ENCODE peak calls at places on chromosomes 11 and 22, in five cellular contexts. O is HepG2, V is tibial artery, E is mesenchymal stem cell, J is tibial nerve. A is an unnamed sample.

GRCh38 chr22:26213826-26214225 is 44.6 kb downstream of the SEZ6L start:
- DNase-seq in O (no peak), V (no peak), E (no peak), J (no peak), A (peak; percentile 12)

GRCh38 chr11:108857382-108857781 is 192.5 kb downstream of the DDX10 start:
- DNase-seq in J (no peak), E (no peak), O (no peak), V (no peak), A (no peak)

GRCh38 chr22:33028191-33028700 is 29.9 kb downstream of the SYN3 start:
- DNase-seq in V (no peak), J (no peak), E (no peak), O (no peak), A (no peak)

GRCh38 chr11:94546886-94547285 is 3.2 kb downstream of the FUT4 start:
- DNase-seq in V (no peak), E (no peak), J (no peak), O (no peak), A (no peak)

GRCh38 chr11:34570584-34570983 is 50.3 kb upstream of the EHF start:
- DNase-seq in E (no peak), V (no peak), J (no peak), O (no peak), A (no peak)

GRCh38 chr22:28188480-28188879 is 269.4 kb upstream of the PITPNB start:
- DNase-seq in O (no peak), J (no peak), E (no peak), V (no peak), A (no peak)

GRCh38 chr11:19793356-19793755 is 80.7 kb downstream of the NAV2 start:
- DNase-seq in E (no peak), V (no peak), J (no peak), O (no peak), A (no peak)

GRCh38 chr22:49976439-49977175 is 16.0 kb downstream of the PIM3 start:
- DNase-seq in V (peak; percentile 11), O (no peak), J (no peak), E (no peak), A (no peak)

GRCh38 chr11:104602643-104603042 is 295.6 kb downstream of the CASP12 start:
- DNase-seq in V (no peak), O (no peak), E (no peak), J (no peak), A (no peak)

GRCh38 chr22:35971418-35972119 is 57.1 kb downstream of the RBFOX2 start:
- DNase-seq in V (no peak), O (peak; percentile 58), E (peak; percentile 87), J (no peak), A (no peak)

GRCh38 chr11:11626128-11626527 is 4.3 kb upstream of the GALNT18 start:
- DNase-seq in J (no peak), O (no peak), E (peak; percentile 11), V (no peak), A (no peak)

GRCh38 chr11:75801362-75802021 is 13.5 kb upstream of the UVRAG start:
- DNase-seq in O (no peak), J (no peak), V (peak; percentile 44), E (no peak), A (no peak)

GRCh38 chr11:20397281-20397680 is 9.8 kb downstream of the PRMT3 start:
- DNase-seq in J (no peak), E (peak; percentile 63), V (no peak), O (peak; percentile 35), A (no peak)

GRCh38 chr11:29913352-29913751 is 103.5 kb downstream of the KCNA4 start:
- DNase-seq in V (no peak), O (no peak), E (no peak), J (no peak), A (no peak)

GRCh38 chr11:93694109-93694508 is 32.6 kb downstream of the CEP295 start:
- DNase-seq in O (no peak), E (no peak), V (no peak), J (no peak), A (no peak)

GRCh38 chr11:132983289-132983688 is 549.0 kb downstream of the OPCML start:
- DNase-seq in V (no peak), E (no peak), O (no peak), J (no peak), A (no peak)

GRCh38 chr22:38519453-38520250 is 13.5 kb upstream of the DDX17 start:
- DNase-seq in J (no peak), O (no peak), E (no peak), V (no peak), A (no peak)

GRCh38 chr22:38518620-38519019 is 12.5 kb upstream of the DDX17 start:
- DNase-seq in E (no peak), V (no peak), J (no peak), O (no peak), A (no peak)

GRCh38 chr22:38524434-38524833 is 18.3 kb upstream of the DDX17 start:
- DNase-seq in E (no peak), V (no peak), O (no peak), J (no peak), A (no peak)

DNA sequence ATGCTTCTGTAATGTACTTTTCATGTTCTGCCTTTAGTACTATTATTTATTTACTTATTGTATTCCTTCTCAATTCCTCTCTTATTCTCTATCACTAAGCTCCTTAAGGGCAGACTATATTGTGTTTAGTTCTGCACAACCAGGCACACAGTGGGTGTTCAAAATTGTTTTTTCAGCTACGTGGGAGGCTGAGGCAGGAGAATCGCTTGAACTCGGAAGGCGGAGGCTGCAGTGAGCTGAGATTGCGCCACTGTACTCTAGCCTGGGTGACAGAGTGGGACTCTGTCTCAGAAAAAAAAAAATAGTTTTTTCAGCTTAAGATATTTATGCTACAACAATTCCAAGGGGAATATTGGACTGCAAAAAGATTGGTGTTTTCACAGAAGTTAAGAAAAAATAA is 17.4 kb upstream of the DDX17 start:
- DNase-seq in O (no peak), V (no peak), E (no peak), J (no peak), A (no peak)
- H3K4me1 ChIP-seq in O (no peaks in the 10 kb centered on the region), V (no peaks in the 10 kb centered on the region), E (no peaks in the 10 kb centered on the region), J (no peaks in the 10 kb centered on the region), A (no peaks in the 10 kb centered on the region)

GRCh38 chr11:62881579-62882427 is 1.1 kb downstream of the SLC3A2 start:
- DNase-seq in O (peak; percentile 88), E (peak; percentile 98), V (peak; percentile 98), J (peak; percentile 89), A (peak; percentile 99)

GRCh38 chr11:62882428-62882742 is 1.7 kb downstream of the SLC3A2 start:
- DNase-seq in J (no peak), E (no peak), V (no peak), O (no peak), A (no peak)

GRCh38 chr11:62879554-62879953 is 1.1 kb upstream of the SLC3A2 start:
- DNase-seq in O (no peak), J (no peak), V (peak; percentile 70), E (peak; percentile 12), A (no peak)

GRCh38 chr11:62880231-62880802 is 379 bp upstream of the SLC3A2 start:
- DNase-seq in V (peak; percentile 90), J (no peak), E (peak; percentile 68), O (no peak), A (no peak)

GRCh38 chr11:62880803-62881578 is at the start of gene SLC3A2:
- DNase-seq in J (peak; percentile 83), V (peak; percentile 81), E (peak; percentile 88), O (peak; percentile 74), A (peak; percentile 92)
- H3K4me1 ChIP-seq in J (peaks cover 61% of the 10 kb centered on the region), V (peaks cover 56% of the 10 kb centered on the region), E (peaks cover 17% of the 10 kb centered on the region), O (peaks cover 56% of the 10 kb centered on the region), A (peaks cover 77% of the 10 kb centered on the region)

DNA sequence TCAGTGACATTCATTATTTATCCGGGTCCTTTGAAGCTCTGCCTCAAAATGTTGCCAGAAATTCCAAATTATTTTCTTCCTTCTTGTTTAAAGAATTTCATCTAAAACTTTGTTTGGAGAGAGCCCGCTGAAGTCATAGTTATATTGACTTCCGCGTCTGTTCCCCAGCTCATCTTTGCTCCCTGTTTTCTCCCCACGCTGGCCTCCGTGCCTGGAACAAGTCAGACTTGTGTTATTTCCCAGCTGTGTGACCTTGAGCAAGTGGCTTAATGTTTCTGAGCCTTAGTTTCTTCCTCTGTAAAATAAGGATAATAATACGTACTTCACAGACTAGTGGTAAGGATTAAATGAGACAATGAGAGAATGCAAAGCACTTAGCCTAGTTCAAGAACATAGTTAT is 133.9 kb downstream of the COMMD9 start:
- DNase-seq in E (no peak), O (no peak), V (no peak), J (no peak), A (no peak)
- H3K4me1 ChIP-seq in E (peaks cover under 1% of the 10 kb centered on the region), O (no peaks in the 10 kb centered on the region), V (peaks cover 10% of the 10 kb centered on the region), J (peaks cover 30% of the 10 kb centered on the region), A (peaks cover 22% of the 10 kb centered on the region)

GRCh38 chr22:37567991-37568390 is 7.7 kb downstream of the CDC42EP1 start:
- DNase-seq in E (no peak), J (no peak), V (no peak), O (no peak), A (no peak)

GRCh38 chr22:37568448-37569008 is 8.2 kb downstream of the CDC42EP1 start:
- DNase-seq in E (no peak), J (no peak), O (no peak), V (no peak), A (no peak)

GRCh38 chr22:37569921-37570660 is 9.8 kb downstream of the LGALS2 start:
- DNase-seq in V (no peak), E (no peak), O (no peak), J (no peak), A (no peak)

GRCh38 chr22:37570661-37570976 is 9.3 kb downstream of the LGALS2 start:
- DNase-seq in J (no peak), E (no peak), V (no peak), O (no peak), A (no peak)

GRCh38 chr22:37569009-37569920 is 9.0 kb downstream of the CDC42EP1 start:
- DNase-seq in J (no peak), V (no peak), E (no peak), O (peak; percentile 90), A (peak; percentile 80)
- H3K4me1 ChIP-seq in J (peaks cover 79% of the 10 kb centered on the region), V (peaks cover 64% of the 10 kb centered on the region), E (peaks cover 56% of the 10 kb centered on the region), O (peaks cover 69% of the 10 kb centered on the region), A (peaks cover 57% of the 10 kb centered on the region)

GRCh38 chr11:111663820-111664219 is 61.6 kb downstream of the SIK2 start:
- DNase-seq in V (peak; percentile 52), J (no peak), E (no peak), O (no peak), A (no peak)
- H3K4me1 ChIP-seq in V (peaks cover 9% of the 10 kb centered on the region), J (peaks cover 23% of the 10 kb centered on the region), E (peaks cover 5% of the 10 kb centered on the region), O (peaks cover 6% of the 10 kb centered on the region), A (peaks cover 13% of the 10 kb centered on the region)

GRCh38 chr11:68936358-68936636 is 32.6 kb downstream of the IGHMBP2 start:
- DNase-seq in O (no peak), J (no peak), E (no peak), V (no peak), A (no peak)
- H3K4me1 ChIP-seq in O (no peaks in the 10 kb centered on the region), J (no peaks in the 10 kb centered on the region), E (peaks cover 3% of the 10 kb centered on the region), V (peaks cover 10% of the 10 kb centered on the region), A (no peaks in the 10 kb centered on the region)

GRCh38 chr22:38700271-38700788 is 413 bp downstream of the JOSD1 start:
- DNase-seq in O (peak; percentile 35), V (peak; percentile 63), J (peak; percentile 41), E (peak; percentile 71), A (peak; percentile 90)

GRCh38 chr22:38700789-38701628 is at the start of gene JOSD1:
- DNase-seq in O (peak; percentile 74), J (peak; percentile 94), E (peak; percentile 93), V (peak; percentile 91), A (peak; percentile 97)

GRCh38 chr22:38698407-38699094 is 2.2 kb downstream of the JOSD1 start:
- DNase-seq in O (no peak), J (no peak), V (no peak), E (no peak), A (no peak)

GRCh38 chr22:38699143-38699542 is 1.6 kb downstream of the JOSD1 start:
- DNase-seq in V (no peak), E (no peak), O (no peak), J (no peak), A (no peak)

GRCh38 chr22:38699784-38700183 is 959 bp downstream of the JOSD1 start:
- DNase-seq in V (no peak), O (peak; percentile 21), E (peak; percentile 52), J (no peak), A (no peak)
- H3K4me1 ChIP-seq in V (peaks cover 47% of the 10 kb centered on the region), O (peaks cover 72% of the 10 kb centered on the region), E (peaks cover 19% of the 10 kb centered on the region), J (peaks cover 62% of the 10 kb centered on the region), A (peaks cover 64% of the 10 kb centered on the region)

A was measured in suprapubic skin.